ENCODE peak calls at places on chromosomes 3 and 15, in ten cellular contexts. One of them, this sample, is unnamed.

GRCh38 chr3:31047673-31048072 is 153.2 kb upstream of the GADL1 start:
- DNase-seq in GM12864: no peak
- DNase-seq in colonic mucosa: no peak
- DNase-seq in lung: no peak
- DNase-seq in AG04449: no peak
- DNase-seq in retinal pigment epithelial cell: no peak
- DNase-seq in brain microvascular endothelial cell: no peak
- DNase-seq in Caco-2: no peak
- DNase-seq in tibial artery: no peak
- DNase-seq in heart right ventricle: no peak
- DNase-seq in this sample: no peak

GRCh38 chr3:39346785-39347585 is 17.5 kb downstream of the CCR8 start:
- DNase-seq in GM12864: no peak
- DNase-seq in colonic mucosa: no peak
- DNase-seq in lung: no peak
- DNase-seq in AG04449: no peak
- DNase-seq in retinal pigment epithelial cell: no peak
- DNase-seq in brain microvascular endothelial cell: no peak
- DNase-seq in Caco-2: no peak
- DNase-seq in tibial artery: no peak
- DNase-seq in heart right ventricle: no peak
- DNase-seq in this sample: no peak

GRCh38 chr3:114362815-114363214 is 69.0 kb downstream of the TIGIT start:
- DNase-seq in GM12864: no peak
- DNase-seq in colonic mucosa: no peak
- DNase-seq in lung: no peak
- DNase-seq in AG04449: no peak
- DNase-seq in retinal pigment epithelial cell: no peak
- DNase-seq in brain microvascular endothelial cell: no peak
- DNase-seq in Caco-2: no peak
- DNase-seq in tibial artery: no peak
- DNase-seq in heart right ventricle: no peak
- DNase-seq in this sample: no peak

GRCh38 chr3:190059242-190059590 is 61.5 kb downstream of the P3H2 start:
- DNase-seq in GM12864: no peak
- DNase-seq in colonic mucosa: no peak
- DNase-seq in lung: no peak
- DNase-seq in AG04449: no peak
- DNase-seq in retinal pigment epithelial cell: no peak
- DNase-seq in brain microvascular endothelial cell: peak
- DNase-seq in Caco-2: no peak
- DNase-seq in tibial artery: no peak
- DNase-seq in heart right ventricle: no peak
- DNase-seq in this sample: no peak

GRCh38 chr3:24510030-24510648 is 15.5 kb upstream of the THRB start:
- DNase-seq in GM12864: no peak
- DNase-seq in colonic mucosa: no peak
- DNase-seq in lung: no peak
- DNase-seq in AG04449: no peak
- DNase-seq in retinal pigment epithelial cell: no peak
- DNase-seq in brain microvascular endothelial cell: no peak
- DNase-seq in Caco-2: no peak
- DNase-seq in tibial artery: no peak
- DNase-seq in heart right ventricle: no peak
- DNase-seq in this sample: no peak

GRCh38 chr15:33132722-33133345 is 61.7 kb downstream of the FMN1 start:
- DNase-seq in GM12864: no peak
- DNase-seq in colonic mucosa: peak
- DNase-seq in lung: peak
- DNase-seq in AG04449: no peak
- DNase-seq in retinal pigment epithelial cell: no peak
- DNase-seq in brain microvascular endothelial cell: peak
- DNase-seq in Caco-2: peak
- DNase-seq in tibial artery: no peak
- DNase-seq in heart right ventricle: no peak
- DNase-seq in this sample: peak

GRCh38 chr3:174408310-174408709 is 450.8 kb upstream of the NAALADL2 start:
- DNase-seq in GM12864: no peak
- DNase-seq in colonic mucosa: no peak
- DNase-seq in lung: no peak
- DNase-seq in AG04449: no peak
- DNase-seq in retinal pigment epithelial cell: no peak
- DNase-seq in brain microvascular endothelial cell: peak
- DNase-seq in Caco-2: no peak
- DNase-seq in tibial artery: no peak
- DNase-seq in heart right ventricle: no peak
- DNase-seq in this sample: peak

GRCh38 chr3:64889991-64890390 is 202.2 kb upstream of the ADAMTS9 start:
- DNase-seq in GM12864: no peak
- DNase-seq in colonic mucosa: no peak
- DNase-seq in lung: no peak
- DNase-seq in AG04449: no peak
- DNase-seq in retinal pigment epithelial cell: no peak
- DNase-seq in brain microvascular endothelial cell: peak
- DNase-seq in Caco-2: no peak
- DNase-seq in tibial artery: peak
- DNase-seq in heart right ventricle: peak
- DNase-seq in this sample: no peak

GRCh38 chr3:191425322-191425734 is 35.6 kb upstream of the PYDC2 start:
- DNase-seq in GM12864: no peak
- DNase-seq in colonic mucosa: no peak
- DNase-seq in lung: no peak
- DNase-seq in AG04449: no peak
- DNase-seq in retinal pigment epithelial cell: no peak
- DNase-seq in brain microvascular endothelial cell: no peak
- DNase-seq in Caco-2: no peak
- DNase-seq in tibial artery: no peak
- DNase-seq in heart right ventricle: no peak
- DNase-seq in this sample: no peak

GRCh38 chr3:4845882-4846281 is 133.4 kb upstream of the BHLHE40 start:
- DNase-seq in GM12864: peak
- DNase-seq in colonic mucosa: no peak
- DNase-seq in lung: no peak
- DNase-seq in AG04449: no peak
- DNase-seq in retinal pigment epithelial cell: no peak
- DNase-seq in brain microvascular endothelial cell: no peak
- DNase-seq in Caco-2: no peak
- DNase-seq in tibial artery: no peak
- DNase-seq in heart right ventricle: no peak
- DNase-seq in this sample: no peak

GRCh38 chr3:72263223-72264015 is 478.5 kb upstream of the PROK2 start:
- DNase-seq in GM12864: no peak
- DNase-seq in colonic mucosa: no peak
- DNase-seq in lung: no peak
- DNase-seq in AG04449: no peak
- DNase-seq in retinal pigment epithelial cell: no peak
- DNase-seq in brain microvascular endothelial cell: no peak
- DNase-seq in Caco-2: no peak
- DNase-seq in tibial artery: no peak
- DNase-seq in heart right ventricle: no peak
- DNase-seq in this sample: no peak

GRCh38 chr15:69660658-69661405 is 208.2 kb downstream of the RPLP1 start:
- DNase-seq in GM12864: no peak
- DNase-seq in colonic mucosa: no peak
- DNase-seq in lung: no peak
- DNase-seq in AG04449: no peak
- DNase-seq in retinal pigment epithelial cell: no peak
- DNase-seq in brain microvascular endothelial cell: no peak
- DNase-seq in Caco-2: no peak
- DNase-seq in tibial artery: no peak
- DNase-seq in heart right ventricle: no peak
- DNase-seq in this sample: no peak

GRCh38 chr15:40516322-40516721 is 45.5 kb downstream of the CHST14 start:
- DNase-seq in GM12864: no peak
- DNase-seq in colonic mucosa: no peak
- DNase-seq in lung: no peak
- DNase-seq in AG04449: no peak
- DNase-seq in retinal pigment epithelial cell: no peak
- DNase-seq in brain microvascular endothelial cell: no peak
- DNase-seq in Caco-2: no peak
- DNase-seq in tibial artery: no peak
- DNase-seq in heart right ventricle: no peak
- DNase-seq in this sample: no peak

GRCh38 chr3:30273304-30274072 is 332.9 kb upstream of the TGFBR2 start:
- DNase-seq in GM12864: no peak
- DNase-seq in colonic mucosa: no peak
- DNase-seq in lung: no peak
- DNase-seq in AG04449: no peak
- DNase-seq in retinal pigment epithelial cell: no peak
- DNase-seq in brain microvascular endothelial cell: no peak
- DNase-seq in Caco-2: no peak
- DNase-seq in tibial artery: no peak
- DNase-seq in heart right ventricle: no peak
- DNase-seq in this sample: no peak

GRCh38 chr15:56215769-56216168 is 27.9 kb downstream of the RFX7 start:
- DNase-seq in GM12864: no peak
- DNase-seq in colonic mucosa: no peak
- DNase-seq in lung: no peak
- DNase-seq in AG04449: peak
- DNase-seq in retinal pigment epithelial cell: no peak
- DNase-seq in brain microvascular endothelial cell: peak
- DNase-seq in Caco-2: no peak
- DNase-seq in tibial artery: no peak
- DNase-seq in heart right ventricle: no peak
- DNase-seq in this sample: peak

GRCh38 chr15:25684521-25685215 is 178.5 kb downstream of the ATP10A start:
- DNase-seq in GM12864: no peak
- DNase-seq in colonic mucosa: no peak
- DNase-seq in lung: no peak
- DNase-seq in AG04449: peak
- DNase-seq in retinal pigment epithelial cell: no peak
- DNase-seq in brain microvascular endothelial cell: peak
- DNase-seq in Caco-2: no peak
- DNase-seq in tibial artery: peak
- DNase-seq in heart right ventricle: no peak
- DNase-seq in this sample: peak

GRCh38 chr3:196335469-196335868 is 2.7 kb downstream of the TM4SF19 start:
- DNase-seq in GM12864: no peak
- DNase-seq in colonic mucosa: no peak
- DNase-seq in lung: no peak
- DNase-seq in AG04449: no peak
- DNase-seq in retinal pigment epithelial cell: no peak
- DNase-seq in brain microvascular endothelial cell: no peak
- DNase-seq in Caco-2: no peak
- DNase-seq in tibial artery: no peak
- DNase-seq in heart right ventricle: no peak
- DNase-seq in this sample: no peak

GRCh38 chr3:190182418-190183043 is 61.8 kb upstream of the P3H2 start:
- DNase-seq in GM12864: no peak
- DNase-seq in colonic mucosa: no peak
- DNase-seq in lung: no peak
- DNase-seq in AG04449: no peak
- DNase-seq in retinal pigment epithelial cell: no peak
- DNase-seq in brain microvascular endothelial cell: no peak
- DNase-seq in Caco-2: no peak
- DNase-seq in tibial artery: no peak
- DNase-seq in heart right ventricle: no peak
- DNase-seq in this sample: no peak

DNA sequence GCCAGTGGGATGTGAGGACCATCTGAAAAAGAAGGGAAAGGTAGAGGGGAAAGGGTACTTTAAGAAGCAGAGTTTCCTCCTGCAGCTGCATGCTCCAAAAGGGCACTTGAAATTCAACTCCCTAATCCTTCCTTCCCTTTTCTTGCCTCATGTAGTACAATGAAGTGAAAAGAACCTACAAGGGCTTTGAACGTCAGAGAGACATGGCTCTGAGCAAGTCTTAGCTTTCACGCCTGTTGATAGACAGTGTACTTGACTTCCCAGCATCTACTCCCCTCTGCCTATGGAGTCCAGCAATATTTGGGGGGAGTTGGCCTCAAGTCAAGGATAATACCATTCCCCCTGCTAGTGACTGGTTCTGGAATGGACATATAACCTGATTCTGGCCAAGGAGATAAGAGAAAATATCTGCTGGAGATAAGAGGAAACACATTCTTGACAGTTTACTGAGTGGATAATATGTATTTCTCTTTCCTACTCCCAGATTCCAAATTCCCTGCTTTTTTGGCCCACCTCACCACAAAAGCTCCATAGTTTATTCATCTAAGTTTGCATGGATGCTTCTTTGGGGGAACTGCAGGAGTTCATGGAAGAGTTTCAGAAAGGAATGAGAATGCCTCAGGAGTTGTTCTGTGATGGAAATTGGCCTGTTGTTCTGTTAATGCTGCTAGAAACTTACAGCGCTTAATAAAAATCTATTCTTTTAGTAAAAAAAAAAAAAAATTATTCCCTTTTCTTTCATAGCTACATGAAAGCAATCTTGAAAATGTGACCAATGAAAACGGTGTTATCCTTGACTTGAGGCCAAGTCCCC is 193.0 kb upstream of the TPM1 start:
- DNase-seq in GM12864: no peak
- DNase-seq in colonic mucosa: no peak
- DNase-seq in lung: no peak
- DNase-seq in AG04449: no peak
- DNase-seq in retinal pigment epithelial cell: no peak
- DNase-seq in brain microvascular endothelial cell: peak
- DNase-seq in Caco-2: no peak
- DNase-seq in tibial artery: no peak
- DNase-seq in heart right ventricle: no peak
- DNase-seq in this sample: no peak
- H3K4me3 ChIP-seq in GM12864: no peak
- H3K4me3 ChIP-seq in colonic mucosa: no peak
- H3K4me3 ChIP-seq in lung: no peak
- H3K4me3 ChIP-seq in AG04449: no peak
- H3K4me3 ChIP-seq in retinal pigment epithelial cell: no peak
- H3K4me3 ChIP-seq in brain microvascular endothelial cell: no peak
- H3K4me3 ChIP-seq in Caco-2: no peak
- H3K4me3 ChIP-seq in tibial artery: no peak
- H3K4me3 ChIP-seq in heart right ventricle: no peak
- H3K4me3 ChIP-seq in this sample: no peak

GRCh38 chr3:159130108-159130507 is 328.3 kb downstream of the MFSD1 start:
- DNase-seq in GM12864: peak
- DNase-seq in colonic mucosa: peak
- DNase-seq in lung: no peak
- DNase-seq in AG04449: no peak
- DNase-seq in retinal pigment epithelial cell: no peak
- DNase-seq in brain microvascular endothelial cell: no peak
- DNase-seq in Caco-2: no peak
- DNase-seq in tibial artery: no peak
- DNase-seq in heart right ventricle: no peak
- DNase-seq in this sample: no peak
- TF ChIP-seq CTCF in GM12864: peak
- TF ChIP-seq CTCF in colonic mucosa: peak
- TF ChIP-seq CTCF in lung: no peak
- TF ChIP-seq CTCF in AG04449: no peak
- TF ChIP-seq CTCF in retinal pigment epithelial cell: peak
- TF ChIP-seq CTCF in brain microvascular endothelial cell: peak
- TF ChIP-seq CTCF in Caco-2: peak
- TF ChIP-seq CTCF in tibial artery: no peak
- TF ChIP-seq CTCF in heart right ventricle: no peak
- TF ChIP-seq CTCF in this sample: peak

GRCh38 chr15:80325206-80325605 is 73.2 kb upstream of the CTXND1 start:
- DNase-seq in GM12864: no peak
- DNase-seq in colonic mucosa: no peak
- DNase-seq in lung: no peak
- DNase-seq in AG04449: no peak
- DNase-seq in retinal pigment epithelial cell: no peak
- DNase-seq in brain microvascular endothelial cell: no peak
- DNase-seq in Caco-2: no peak
- DNase-seq in tibial artery: no peak
- DNase-seq in heart right ventricle: no peak
- DNase-seq in this sample: no peak
- H3K4me3 ChIP-seq in GM12864: no peak
- H3K4me3 ChIP-seq in colonic mucosa: no peak
- H3K4me3 ChIP-seq in lung: no peak
- H3K4me3 ChIP-seq in AG04449: no peak
- H3K4me3 ChIP-seq in retinal pigment epithelial cell: no peak
- H3K4me3 ChIP-seq in brain microvascular endothelial cell: no peak
- H3K4me3 ChIP-seq in Caco-2: no peak
- H3K4me3 ChIP-seq in tibial artery: no peak
- H3K4me3 ChIP-seq in heart right ventricle: no peak
- H3K4me3 ChIP-seq in this sample: no peak

GRCh38 chr3:26559252-26559651 is 63.3 kb upstream of the LRRC3B start:
- DNase-seq in GM12864: no peak
- DNase-seq in colonic mucosa: no peak
- DNase-seq in lung: no peak
- DNase-seq in AG04449: no peak
- DNase-seq in retinal pigment epithelial cell: no peak
- DNase-seq in brain microvascular endothelial cell: no peak
- DNase-seq in Caco-2: no peak
- DNase-seq in tibial artery: no peak
- DNase-seq in heart right ventricle: no peak
- DNase-seq in this sample: no peak
- TF ChIP-seq CTCF in GM12864: no peak
- TF ChIP-seq CTCF in colonic mucosa: no peak
- TF ChIP-seq CTCF in lung: no peak
- TF ChIP-seq CTCF in AG04449: no peak
- TF ChIP-seq CTCF in retinal pigment epithelial cell: no peak
- TF ChIP-seq CTCF in brain microvascular endothelial cell: no peak
- TF ChIP-seq CTCF in Caco-2: no peak
- TF ChIP-seq CTCF in tibial artery: no peak
- TF ChIP-seq CTCF in heart right ventricle: no peak
- TF ChIP-seq CTCF in this sample: no peak